ENCODE peak calls at places on chromosomes 16 and 17, in seven cellular contexts. Y, E, X, Q, J, T and F are unnamed samples.

GRCh38 chr16:89873109-89873821 is at the start of gene TCF25:
- DNase-seq in Q (peak), X (peak), T (peak), Y (peak), E (peak), J (peak), F (peak)

GRCh38 chr17:63571632-63572310 is 21.5 kb downstream of the DCAF7 start:
- DNase-seq in T (no peak), Y (peak), E (peak), X (no peak), J (peak), Q (no peak), F (no peak)

GRCh38 chr16:50245417-50246298 is 20.7 kb upstream of the ADCY7 start:
- DNase-seq in Q (peak), E (peak), Y (peak), T (peak), X (no peak), J (peak), F (peak)

GRCh38 chr17:13426991-13427390 is 174.7 kb downstream of the HS3ST3A1 start:
- DNase-seq in T (no peak), E (no peak), Q (no peak), J (no peak), Y (no peak), X (no peak), F (no peak)

GRCh38 chr17:42291136-42291535 is 2.8 kb downstream of the STAT5A start:
- DNase-seq in Q (peak), Y (no peak), E (no peak), J (no peak), T (no peak), X (peak), F (no peak)

GRCh38 chr17:7839890-7840260 is 5.9 kb downstream of the KDM6B start:
- DNase-seq in Q (no peak), J (peak), T (no peak), E (peak), Y (peak), X (peak), F (peak)

GRCh38 chr17:18309202-18309601 is 5.6 kb downstream of the TOP3A start:
- DNase-seq in T (no peak), Q (no peak), X (no peak), J (no peak), Y (no peak), E (no peak), F (no peak)

GRCh38 chr16:4372578-4373355 is 1.1 kb downstream of the VASN start:
- DNase-seq in J (peak), E (no peak), T (no peak), Y (peak), X (peak), Q (no peak), F (peak)

GRCh38 chr17:1485748-1486376 is 6.6 kb downstream of the MYO1C start:
- DNase-seq in Y (peak), T (peak), J (peak), X (peak), Q (peak), E (peak), F (peak)

GRCh38 chr17:2690165-2691068 is 21.1 kb downstream of the CLUH start:
- DNase-seq in Q (peak), T (no peak), X (peak), J (no peak), E (no peak), Y (no peak), F (no peak)

GRCh38 chr17:40813804-40814203 is 8.6 kb downstream of the KRT10 start:
- DNase-seq in E (peak), T (no peak), J (peak), Y (peak), X (no peak), Q (no peak), F (no peak)

GRCh38 chr17:75457047-75457654 is 716 bp downstream of the TMEM94 start:
- DNase-seq in J (peak), Q (no peak), Y (peak), X (no peak), E (peak), T (no peak), F (peak)

GRCh38 chr17:17313350-17313991 is 10.3 kb downstream of the NT5M start:
- DNase-seq in T (peak), Y (peak), E (no peak), X (peak), Q (peak), J (no peak), F (peak)

GRCh38 chr16:65700599-65700998 is 578.7 kb upstream of the CDH11 start:
- DNase-seq in E (peak), T (no peak), Y (no peak), Q (no peak), X (no peak), J (no peak), F (no peak)

GRCh38 chr17:73203788-73204479 is 11.1 kb downstream of the COG1 start:
- DNase-seq in Y (no peak), E (no peak), J (no peak), Q (no peak), T (no peak), X (no peak), F (no peak)

GRCh38 chr17:67434061-67434525 is 57.0 kb downstream of the PITPNC1 start:
- DNase-seq in Y (no peak), E (no peak), J (no peak), T (no peak), X (no peak), Q (peak), F (peak)

GRCh38 chr16:35377142-35377541 is 1917.7 kb downstream of the TP53TG3F start:
- DNase-seq in Y (no peak), X (no peak), T (no peak), Q (no peak), J (no peak), E (no peak), F (no peak)

GRCh38 chr16:89709166-89709565 is 7.7 kb upstream of the SPATA2L start:
- DNase-seq in E (no peak), J (no peak), Q (no peak), T (no peak), X (no peak), Y (no peak), F (no peak)

GRCh38 chr16:70523621-70524405 is at the start of gene SF3B3:
- DNase-seq in X (peak), Y (peak), J (peak), E (no peak), Q (peak), T (peak), F (no peak)

GRCh38 chr17:82659886-82660285 is 11.6 kb upstream of the WDR45B start:
- DNase-seq in E (no peak), X (no peak), Y (no peak), T (no peak), Q (no peak), J (no peak), F (no peak)

GRCh38 chr16:4433228-4433627 is 7.6 kb downstream of the DNAJA3 start:
- DNase-seq in E (no peak), J (no peak), X (no peak), Q (no peak), Y (no peak), T (no peak), F (no peak)

GRCh38 chr16:84266451-84266850 is 26.6 kb upstream of the KCNG4 start:
- DNase-seq in T (no peak), J (peak), Q (peak), E (peak), Y (peak), X (no peak), F (peak)

GRCh38 chr17:41777579-41778188 is 8.8 kb downstream of the JUP start:
- DNase-seq in T (no peak), E (peak), X (peak), Y (peak), Q (peak), J (peak), F (no peak)

DNA sequence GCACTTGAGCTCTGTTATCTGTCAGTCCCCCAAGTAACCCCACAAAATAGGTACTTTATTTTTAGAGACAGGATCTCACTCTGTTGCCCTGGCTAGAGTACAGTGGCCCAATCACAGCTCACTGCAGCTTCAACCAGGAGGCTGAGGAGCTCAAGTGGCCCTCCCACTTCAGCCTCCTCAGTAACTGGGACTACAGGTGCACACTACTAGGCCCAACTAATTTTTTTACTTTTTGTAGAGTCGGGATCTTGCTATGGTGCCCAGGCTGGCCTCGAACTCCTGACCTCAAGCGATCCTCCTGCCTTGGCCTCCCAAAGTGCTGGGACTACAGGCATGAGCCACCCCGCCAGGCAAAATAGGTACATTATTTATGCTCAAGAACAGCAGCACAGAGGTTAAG is 99.6 kb downstream of the MGAT5B start:
- DNase-seq in Q (no peak), X (no peak), J (no peak), E (no peak), Y (no peak), T (no peak), F (no peak)
- TF ChIP-seq CTCF in Q (no peak), X (no peak), J (no peak), E (no peak), Y (no peak), T (no peak), F (no peak)

DNA sequence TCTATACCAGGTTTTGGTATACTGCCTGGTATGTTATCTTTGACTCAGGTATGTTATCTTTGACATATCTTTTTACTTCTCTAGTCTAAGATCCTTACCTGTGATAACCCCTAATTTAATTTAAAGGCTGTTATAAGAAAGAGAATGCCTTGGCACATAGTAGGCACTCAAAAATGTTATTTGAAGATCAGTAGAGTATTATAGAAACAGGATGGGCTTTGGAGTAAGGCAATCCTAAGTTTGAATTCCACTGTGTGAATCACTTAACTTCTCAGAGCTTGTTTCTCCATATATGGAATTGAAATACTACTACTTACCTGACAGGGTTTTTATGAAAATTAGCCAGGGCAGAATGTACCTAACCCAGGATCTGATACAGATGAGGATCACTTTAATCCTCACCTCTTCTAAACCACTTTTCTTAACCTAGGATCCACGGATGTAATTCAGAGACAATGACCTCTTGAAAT is 1.2 kb downstream of the BRIP1 start:
- DNase-seq in J (peak), Q (no peak), Y (peak), X (no peak), E (no peak), T (no peak), F (peak)
- H3K4me3 ChIP-seq in J (peak), Q (no peak), Y (peak), X (no peak), E (peak), T (peak), F (peak)

DNA sequence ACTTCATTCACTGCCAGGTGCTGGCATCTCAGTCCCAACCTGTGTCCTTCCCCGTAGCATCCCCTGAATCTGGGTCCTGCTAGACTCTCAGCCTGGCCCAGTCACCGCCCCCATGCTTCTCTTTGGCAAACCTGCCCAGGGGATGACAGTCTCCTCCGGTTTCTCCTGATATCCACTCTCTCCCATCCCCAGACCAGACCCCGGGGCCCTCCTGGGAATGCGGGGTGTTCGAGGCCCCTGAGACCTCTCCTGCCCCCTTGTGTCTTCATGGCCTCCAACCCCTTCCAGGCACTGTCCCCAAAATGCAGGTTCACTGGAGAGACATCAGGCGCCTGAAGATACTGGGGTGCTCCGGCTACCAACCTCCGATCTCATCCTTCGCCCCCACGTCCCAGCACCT is 544 bp downstream of the STX1B start:
- DNase-seq in E (no peak), T (no peak), X (no peak), Y (no peak), Q (no peak), J (no peak), F (no peak)
- TF ChIP-seq CTCF in E (peak), T (peak), X (no peak), Y (no peak), Q (no peak), J (no peak), F (no peak)

GRCh38 chr16:85606920-85607319 is 6.2 kb upstream of the GSE1 start:
- DNase-seq in T (no peak), E (no peak), J (no peak), X (no peak), Y (no peak), Q (no peak), F (no peak)
- H3K4me3 ChIP-seq in T (no peak), E (no peak), J (no peak), X (peak), Y (no peak), Q (no peak), F (no peak)